ENCODE peak calls at places on chromosome 16, in seven cellular contexts. N is left cardiac atrium, E is H9, U is choroid plexus epithelial cell, D is globus pallidus, Q is NCI-H1105, C is GM20000. L is an unnamed sample.

GRCh38 chr16:11342021-11342855 is 3.0 kb upstream of the RMI2 start:
- DNase-seq in N (no peak), E (no peak), U (no peak), D (no peak), Q (no peak), C (no peak), L (no peak)

GRCh38 chr16:1413684-1414531 is 596 bp downstream of the UNKL start:
- DNase-seq in N (peak; percentile 58), E (peak; percentile 83), U (peak; percentile 61), D (no peak), Q (peak; percentile 16), C (peak; percentile 85), L (no peak)

GRCh38 chr16:88308441-88309173 is 74.2 kb upstream of the ZNF469 start:
- DNase-seq in N (no peak), E (no peak), U (no peak), D (no peak), Q (no peak), C (no peak), L (no peak)

GRCh38 chr16:30368122-30368791 is 2.0 kb downstream of the TBC1D10B start:
- DNase-seq in N (peak; percentile 55), E (no peak), U (peak; percentile 56), D (no peak), Q (no peak), C (no peak), L (no peak)

GRCh38 chr16:813204-813915 is 12.8 kb upstream of the GNG13 start:
- DNase-seq in N (peak; percentile 58), E (peak; percentile 78), U (peak; percentile 19), D (peak; percentile 45), Q (no peak), C (peak; percentile 84), L (peak; percentile 35)

GRCh38 chr16:49282690-49283375 is 1.2 kb upstream of the CBLN1 start:
- DNase-seq in N (no peak), E (peak; percentile 80), U (no peak), D (peak; percentile 7), Q (peak; percentile 82), C (peak; percentile 34), L (no peak)

GRCh38 chr16:5751216-5751615 is 653.6 kb upstream of the EEF2KMT start:
- DNase-seq in N (no peak), E (no peak), U (no peak), D (no peak), Q (no peak), C (no peak), L (peak; percentile 11)

GRCh38 chr16:3515897-3516296 is 15.1 kb downstream of the CLUAP1 start:
- DNase-seq in N (no peak), E (no peak), U (no peak), D (no peak), Q (no peak), C (no peak), L (no peak)

GRCh38 chr16:85658504-85659326 is 30.0 kb downstream of the GINS2 start:
- DNase-seq in N (no peak), E (no peak), U (no peak), D (no peak), Q (no peak), C (peak; percentile 18), L (no peak)

GRCh38 chr16:82741073-82741615 is 114.4 kb downstream of the CDH13 start:
- DNase-seq in N (no peak), E (no peak), U (peak; percentile 29), D (no peak), Q (no peak), C (no peak), L (no peak)

GRCh38 chr16:4426021-4426684 is 485 bp downstream of the DNAJA3 start:
- DNase-seq in N (no peak), E (no peak), U (no peak), D (no peak), Q (no peak), C (no peak), L (no peak)

GRCh38 chr16:67017451-67017750 is 11.5 kb upstream of the CBFB start:
- DNase-seq in N (no peak), E (no peak), U (no peak), D (no peak), Q (no peak), C (no peak), L (no peak)

GRCh38 chr16:77833906-77834599 is 45.7 kb downstream of the VAT1L start:
- DNase-seq in N (no peak), E (peak; percentile 75), U (peak; percentile 77), D (no peak), Q (no peak), C (no peak), L (no peak)

GRCh38 chr16:77387810-77388209 is 47.0 kb downstream of the ADAMTS18 start:
- DNase-seq in N (no peak), E (no peak), U (no peak), D (no peak), Q (no peak), C (no peak), L (no peak)

GRCh38 chr16:20695024-20695423 is 2.5 kb downstream of the ACSM1 start:
- DNase-seq in N (no peak), E (no peak), U (no peak), D (no peak), Q (no peak), C (no peak), L (no peak)

GRCh38 chr16:2339521-2340484 is 725 bp downstream of the ABCA3 start:
- DNase-seq in N (peak; percentile 74), E (peak; percentile 63), U (no peak), D (peak; percentile 50), Q (no peak), C (peak; percentile 73), L (peak; percentile 52)

GRCh38 chr16:84874553-84874952 is 54.8 kb downstream of the CRISPLD2 start:
- DNase-seq in N (no peak), E (no peak), U (peak; percentile 39), D (no peak), Q (no peak), C (no peak), L (no peak)

GRCh38 chr16:28189237-28189636 is 22.5 kb downstream of the XPO6 start:
- DNase-seq in N (no peak), E (no peak), U (peak; percentile 21), D (no peak), Q (no peak), C (no peak), L (no peak)

GRCh38 chr16:86723699-86724098 is 145.3 kb downstream of the FOXL1 start:
- DNase-seq in N (no peak), E (peak; percentile 73), U (no peak), D (no peak), Q (no peak), C (no peak), L (peak; percentile 59)

GRCh38 chr16:89410794-89411309 is 79.5 kb downstream of the ANKRD11 start:
- DNase-seq in N (peak; percentile 80), E (no peak), U (peak; percentile 98), D (peak; percentile 74), Q (no peak), C (no peak), L (peak; percentile 67)

GRCh38 chr16:69654280-69654931 is 72.0 kb downstream of the NQO1 start:
- DNase-seq in N (no peak), E (no peak), U (no peak), D (no peak), Q (no peak), C (no peak), L (no peak)

GRCh38 chr16:80570106-80570478 is 29.3 kb downstream of the DYNLRB2 start:
- DNase-seq in N (no peak), E (no peak), U (peak; percentile 78), D (no peak), Q (no peak), C (no peak), L (no peak)

GRCh38 chr16:1832831-1833454 is 5.9 kb downstream of the FAHD1 start:
- DNase-seq in N (no peak), E (no peak), U (no peak), D (no peak), Q (no peak), C (no peak), L (no peak)

GRCh38 chr16:85117418-85117817 is 5.1 kb upstream of the CIBAR2 start:
- DNase-seq in N (no peak), E (no peak), U (no peak), D (no peak), Q (no peak), C (no peak), L (no peak)

GRCh38 chr16:11791144-11791828 is 5.8 kb downstream of the ZC3H7A start:
- DNase-seq in N (no peak), E (no peak), U (no peak), D (no peak), Q (no peak), C (no peak), L (no peak)

GRCh38 chr16:6524501-6524900 is 808.1 kb upstream of the RBFOX1 start:
- DNase-seq in N (no peak), E (no peak), U (no peak), D (no peak), Q (no peak), C (no peak), L (no peak)

GRCh38 chr16:74709477-74709877 is 8.8 kb upstream of the MLKL start:
- DNase-seq in N (peak; percentile 75), E (peak; percentile 84), U (peak; percentile 86), D (peak; percentile 94), Q (peak; percentile 15), C (peak; percentile 84), L (peak; percentile 92)

GRCh38 chr16:82738699-82739098 is 111.9 kb downstream of the CDH13 start:
- DNase-seq in N (no peak), E (no peak), U (peak; percentile 64), D (no peak), Q (no peak), C (no peak), L (no peak)

GRCh38 chr16:85425061-85425662 is 188.0 kb upstream of the GSE1 start:
- DNase-seq in N (peak; percentile 13), E (no peak), U (no peak), D (no peak), Q (peak; percentile 75), C (no peak), L (no peak)

GRCh38 chr16:28166394-28167208 is 45.2 kb downstream of the XPO6 start:
- DNase-seq in N (no peak), E (no peak), U (peak; percentile 70), D (no peak), Q (no peak), C (no peak), L (no peak)

GRCh38 chr16:31181102-31181830 is 1.3 kb downstream of the FUS start:
- DNase-seq in N (peak; percentile 65), E (no peak), U (peak; percentile 41), D (no peak), Q (no peak), C (no peak), L (peak; percentile 22)

GRCh38 chr16:89117239-89117974 is 23.8 kb downstream of the ACSF3 start:
- DNase-seq in N (peak; percentile 15), E (no peak), U (no peak), D (no peak), Q (no peak), C (no peak), L (no peak)

L was measured in putamen.